ENCODE peak calls at places on chromosomes 4 and X, in six cellular contexts. E, D, K, P, U and Y are unnamed samples.

GRCh38 chr4:81455895-81456294 is 15.8 kb downstream of the RASGEF1B start:
- DNase-seq in D (no peak), U (no peak), E (no peak), P (no peak), K (no peak), Y (no peak)

GRCh38 chr4:52202931-52203330 is 151.8 kb downstream of the SPATA18 start:
- DNase-seq in K (no peak), P (no peak), E (no peak), U (no peak), D (no peak), Y (no peak)

GRCh38 chrX:80021611-80022010 is 7.1 kb downstream of the TBX22 start:
- DNase-seq in E (no peak), D (no peak), P (no peak), K (no peak), U (no peak), Y (no peak)

GRCh38 chr4:1715002-1715761 is 3.1 kb upstream of the SLBP start:
- DNase-seq in U (no peak), K (no peak), P (no peak), D (no peak), E (peak; percentile 37), Y (no peak)

GRCh38 chr4:155966661-155967060 is 13.0 kb upstream of the CTSO start:
- DNase-seq in D (no peak), U (no peak), K (no peak), E (no peak), P (no peak), Y (no peak)

GRCh38 chrX:57044226-57044625 is 48.9 kb upstream of the SPIN3 start:
- DNase-seq in D (no peak), U (no peak), K (no peak), P (no peak), E (no peak), Y (no peak)

GRCh38 chrX:40098264-40099045 is 697 bp upstream of the BCOR start:
- DNase-seq in E (peak; percentile 69), D (peak; percentile 78), U (peak; percentile 40), P (peak; percentile 60), K (no peak), Y (peak; percentile 31)

GRCh38 chr4:122576261-122577188 is 44.3 kb downstream of the IL21 start:
- DNase-seq in E (no peak), P (no peak), U (no peak), K (no peak), D (no peak), Y (peak; percentile 8)

GRCh38 chr4:6322761-6323566 is 53.3 kb downstream of the WFS1 start:
- DNase-seq in P (no peak), D (no peak), K (no peak), E (no peak), U (no peak), Y (no peak)

GRCh38 chrX:30283456-30284200 is 25.6 kb downstream of the NR0B1 start:
- DNase-seq in E (no peak), D (no peak), U (no peak), K (no peak), P (no peak), Y (no peak)

GRCh38 chr4:4781936-4782754 is 77.3 kb upstream of the MSX1 start:
- DNase-seq in K (no peak), E (no peak), D (no peak), U (no peak), P (no peak), Y (no peak)

GRCh38 chrX:77749695-77750094 is 36.3 kb downstream of the ATRX start:
- DNase-seq in P (no peak), D (no peak), U (no peak), K (no peak), E (no peak), Y (no peak)

GRCh38 chrX:68307767-68308166 is 125.5 kb downstream of the OPHN1 start:
- DNase-seq in E (no peak), K (no peak), P (no peak), D (no peak), U (no peak), Y (peak; percentile 4)

GRCh38 chr4:81722229-81722900 is 250.7 kb upstream of the RASGEF1B start:
- DNase-seq in E (no peak), D (no peak), K (no peak), U (no peak), P (no peak), Y (no peak)

GRCh38 chrX:9456250-9457074 is 8.4 kb upstream of the TBL1X start:
- DNase-seq in D (peak; percentile 54), U (no peak), K (no peak), P (no peak), E (no peak), Y (no peak)

GRCh38 chrX:116379854-116380253 is 56.6 kb upstream of the SLC6A14 start:
- DNase-seq in P (no peak), U (no peak), E (no peak), D (no peak), K (no peak), Y (no peak)

GRCh38 chrX:9871871-9872270 is 85.6 kb downstream of the SHROOM2 start:
- DNase-seq in P (no peak), U (no peak), D (no peak), E (no peak), K (no peak), Y (no peak)

GRCh38 chrX:23898412-23898959 is 9.3 kb downstream of the APOO start:
- DNase-seq in U (no peak), P (no peak), E (no peak), K (no peak), D (no peak), Y (no peak)

GRCh38 chrX:120365320-120365719 is 3.4 kb downstream of the ATP1B4 start:
- DNase-seq in E (peak; percentile 52), P (peak; percentile 19), U (peak; percentile 76), D (peak; percentile 57), K (no peak), Y (peak; percentile 8)

GRCh38 chr4:152072001-152072485 is 311.2 kb upstream of the GATB start:
- DNase-seq in E (no peak), K (no peak), P (no peak), D (no peak), U (no peak), Y (no peak)

GRCh38 chrX:154980330-154981115 is 42.0 kb downstream of the F8 start:
- DNase-seq in K (peak; percentile 74), P (peak; percentile 69), D (peak; percentile 82), U (peak; percentile 57), E (peak; percentile 84), Y (peak; percentile 62)

GRCh38 chrX:120791013-120791643 is 84.5 kb downstream of the CT47B1 start:
- DNase-seq in D (no peak), K (peak; percentile 74), P (peak; percentile 58), U (peak; percentile 54), E (peak; percentile 76), Y (peak; percentile 4)

GRCh38 chr4:44623687-44624086 is 27.7 kb downstream of the YIPF7 start:
- DNase-seq in K (no peak), D (no peak), P (no peak), E (no peak), U (no peak), Y (no peak)

GRCh38 chr4:41177016-41177415 is 37.3 kb downstream of the APBB2 start:
- DNase-seq in K (no peak), E (no peak), U (no peak), D (no peak), P (no peak), Y (no peak)

GRCh38 chr4:88006956-88007303 is 505 bp upstream of the PKD2 start:
- DNase-seq in U (no peak), K (no peak), P (no peak), E (no peak), D (no peak), Y (no peak)

GRCh38 chr4:140497776-140498636 is at the start of gene MGAT4D:
- DNase-seq in P (peak; percentile 13), E (no peak), K (no peak), U (no peak), D (no peak), Y (no peak)

GRCh38 chr4:173211222-173211621 is 42.6 kb downstream of the GALNT7 start:
- DNase-seq in D (no peak), P (no peak), K (no peak), U (no peak), E (no peak), Y (no peak)

DNA sequence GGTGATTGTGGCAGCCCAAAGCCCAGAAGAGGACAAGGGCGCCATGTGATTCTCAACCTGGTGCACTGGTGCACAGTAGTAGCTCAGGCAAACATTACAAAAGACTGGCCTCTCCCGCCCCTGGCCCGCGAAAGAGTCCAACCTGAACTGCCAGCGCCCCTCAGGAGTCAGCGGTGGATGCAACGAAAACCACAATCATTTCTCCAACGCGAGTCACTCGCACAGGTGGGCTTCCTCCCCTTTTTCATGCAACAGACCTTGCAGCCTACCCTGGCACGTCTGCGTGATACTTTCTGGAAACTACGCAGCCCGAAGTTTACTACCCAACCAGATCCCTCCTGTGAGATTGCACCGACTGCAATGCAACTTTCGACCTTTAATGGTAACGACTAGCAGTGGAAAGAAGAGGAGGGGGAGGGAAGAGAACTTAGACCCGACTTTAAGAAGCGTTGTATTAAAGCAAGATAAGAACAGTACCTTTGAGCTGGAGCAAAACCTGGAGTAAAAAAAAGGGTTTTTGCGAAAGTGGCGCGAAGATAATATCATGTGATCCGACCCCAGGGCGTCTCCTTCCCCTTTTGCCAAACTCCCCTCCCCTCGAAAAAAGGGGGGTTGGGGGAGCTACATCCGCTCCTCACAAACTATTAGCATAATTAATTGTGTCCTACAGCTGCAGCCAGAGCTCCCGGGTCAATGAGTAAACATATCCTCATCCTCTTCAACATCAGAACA is 63.3 kb upstream of the CCDC160 start:
- DNase-seq in D (no peak), K (no peak), U (no peak), P (no peak), E (no peak), Y (no peak)
- H3K4me1 ChIP-seq in D (no peaks in the 10 kb centered on the region), K (peaks cover 10% of the 10 kb centered on the region), U (no peaks in the 10 kb centered on the region), P (no peaks in the 10 kb centered on the region), E (peaks cover 7% of the 10 kb centered on the region), Y (no peaks in the 10 kb centered on the region)

DNA sequence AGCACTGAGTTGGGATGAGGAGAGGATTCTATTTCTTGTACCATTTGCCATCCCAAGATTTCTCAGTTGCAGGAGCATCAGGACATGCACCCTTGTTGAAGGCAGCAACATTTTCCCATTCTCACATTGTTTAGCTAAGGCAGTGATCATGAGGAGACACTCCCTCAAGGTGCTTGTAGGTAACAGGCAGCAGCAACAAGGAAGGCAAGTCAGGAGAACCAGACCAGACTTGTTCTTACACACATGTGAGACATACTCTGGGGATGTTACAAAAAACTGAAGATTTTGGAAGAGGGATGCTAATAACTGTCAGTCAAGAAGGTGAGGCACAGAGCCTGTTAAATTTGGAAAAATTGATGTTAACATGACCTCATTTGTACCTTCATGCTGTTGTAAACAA is 15.5 kb upstream of the HPGDS start:
- DNase-seq in D (no peak), U (no peak), K (no peak), P (no peak), E (no peak), Y (no peak)
- H3K27ac ChIP-seq in D (no peak overlapping the region), U (no peak overlapping the region), K (no peak overlapping the region), P (no peak overlapping the region), E (no peak overlapping the region), Y (no peak overlapping the region)

DNA sequence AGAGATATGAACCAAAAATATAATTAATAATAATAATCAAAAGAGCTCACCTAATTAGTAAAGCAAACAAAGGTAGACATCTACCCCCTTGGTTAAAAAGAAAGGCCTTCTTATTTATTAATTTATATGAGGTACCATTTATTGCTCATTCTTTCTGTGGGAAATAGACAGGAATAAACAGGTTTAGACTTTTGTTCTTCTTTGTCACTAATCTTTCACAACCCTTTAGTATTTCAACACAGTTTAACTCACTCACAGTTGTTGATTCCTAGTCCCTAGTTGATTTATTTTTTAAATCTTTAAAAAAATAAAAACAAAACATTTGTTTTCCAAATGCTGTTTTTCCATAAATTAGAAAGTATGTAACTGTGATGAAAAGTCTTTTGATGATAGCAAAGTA is 5.6 kb downstream of the PPARGC1A start:
- DNase-seq in U (no peak), E (no peak), K (no peak), P (no peak), D (no peak), Y (no peak)
- H3K4me1 ChIP-seq in U (peaks cover 47% of the 10 kb centered on the region), E (peaks cover 4% of the 10 kb centered on the region), K (peaks cover 19% of the 10 kb centered on the region), P (no peaks in the 10 kb centered on the region), D (no peaks in the 10 kb centered on the region), Y (no peaks in the 10 kb centered on the region)

GRCh38 chr4:601612-602558 is 23.5 kb upstream of the PDE6B start:
- DNase-seq in D (no peak), K (peak; percentile 19), P (no peak), E (no peak), U (no peak), Y (no peak)
- H3K27ac ChIP-seq in D (no peak overlapping the region), K (no peak overlapping the region), P (no peak overlapping the region), E (no peak overlapping the region), U (no peak overlapping the region), Y (no peak overlapping the region)